ENCODE peak calls at places on chromosomes 6 and 20, in ten cellular contexts. X is K562, V is breast epithelium, D is suprapubic skin, T is GM12878, Z is GM23338, B is stomach, U is prostate gland, P is HCT116, S is SK-N-SH. A is an unnamed sample.

GRCh38 chr6:119467478-119468081 is 118.0 kb upstream of the MAN1A1 start:
- DNase-seq in X (no peak), V (no peak), D (no peak), T (no peak), Z (no peak), B (no peak), U (no peak), P (no peak), S (no peak), A (no peak)

GRCh38 chr6:168756009-168756634 is 315.1 kb downstream of the SMOC2 start:
- DNase-seq in X (no peak), V (no peak), D (no peak), T (no peak), Z (peak; percentile 26), B (no peak), U (no peak), P (no peak), S (no peak), A (no peak)

GRCh38 chr20:33460711-33461110 is 17.1 kb upstream of the SNTA1 start:
- DNase-seq in X (no peak), V (no peak), D (no peak), T (no peak), Z (no peak), B (no peak), U (no peak), P (no peak), S (no peak), A (no peak)

GRCh38 chr6:2877057-2877882 is 25.8 kb downstream of the SERPINB9 start:
- DNase-seq in X (no peak), V (no peak), D (no peak), T (no peak), Z (no peak), B (no peak), U (no peak), P (no peak), S (no peak), A (no peak)

GRCh38 chr6:106799008-106799952 is 169.9 kb downstream of the QRSL1 start:
- DNase-seq in X (no peak), V (peak; percentile 54), D (no peak), T (peak; percentile 25), Z (no peak), B (no peak), U (no peak), P (no peak), S (no peak), A (no peak)

GRCh38 chr20:45354423-45355208 is 6.4 kb upstream of the SDC4 start:
- DNase-seq in X (no peak), V (no peak), D (no peak), T (no peak), Z (no peak), B (no peak), U (no peak), P (no peak), S (no peak), A (no peak)

GRCh38 chr20:10919549-10920140 is 245.8 kb upstream of the JAG1 start:
- DNase-seq in X (no peak), V (no peak), D (no peak), T (no peak), Z (no peak), B (no peak), U (no peak), P (no peak), S (no peak), A (peak; percentile 64)

GRCh38 chr6:110495949-110496348 is 19.5 kb upstream of the SLC22A16 start:
- DNase-seq in X (no peak), V (no peak), D (no peak), T (no peak), Z (no peak), B (no peak), U (no peak), P (no peak), S (no peak), A (no peak)

GRCh38 chr20:58743929-58744534 is 51.4 kb downstream of the NPEPL1 start:
- DNase-seq in X (no peak), V (no peak), D (no peak), T (no peak), Z (no peak), B (no peak), U (no peak), P (no peak), S (no peak), A (no peak)
- H3K27me3 ChIP-seq in X (no peaks in the 10 kb centered on the region), V (peaks cover 25% of the 10 kb centered on the region), D (peaks cover 52% of the 10 kb centered on the region), T (no peaks in the 10 kb centered on the region), Z (peaks cover 5% of the 10 kb centered on the region), B (peaks cover 53% of the 10 kb centered on the region), U (no peaks in the 10 kb centered on the region), P (peaks cover 33% of the 10 kb centered on the region), S (peaks cover 14% of the 10 kb centered on the region), A (no peaks in the 10 kb centered on the region)

GRCh38 chr6:90159452-90159851 is 137.2 kb downstream of the BACH2 start:
- DNase-seq in X (no peak), V (no peak), D (no peak), T (no peak), Z (no peak), B (no peak), U (no peak), P (no peak), S (peak; percentile 34), A (no peak)
- H3K4me1 ChIP-seq in X (peaks cover 27% of the 10 kb centered on the region), V (no peaks in the 10 kb centered on the region), D (no peaks in the 10 kb centered on the region), T (no peaks in the 10 kb centered on the region), Z (no peaks in the 10 kb centered on the region), B (peaks cover 5% of the 10 kb centered on the region), U (no peaks in the 10 kb centered on the region), P (peaks cover 15% of the 10 kb centered on the region), S (peaks cover 25% of the 10 kb centered on the region), A (no peaks in the 10 kb centered on the region)

GRCh38 chr6:82881519-82881918 is 184.1 kb downstream of the UBE3D start:
- DNase-seq in X (no peak), V (no peak), D (no peak), T (no peak), Z (no peak), B (no peak), U (no peak), P (no peak), S (no peak), A (no peak)

GRCh38 chr6:82875573-82876185 is 190.0 kb downstream of the UBE3D start:
- DNase-seq in X (peak; percentile 19), V (no peak), D (no peak), T (no peak), Z (no peak), B (no peak), U (no peak), P (peak; percentile 85), S (no peak), A (no peak)

GRCh38 chr6:82874867-82875266 is 190.8 kb downstream of the UBE3D start:
- DNase-seq in X (no peak), V (no peak), D (no peak), T (no peak), Z (no peak), B (no peak), U (no peak), P (no peak), S (no peak), A (no peak)

GRCh38 chr6:82878812-82879211 is 186.8 kb downstream of the UBE3D start:
- DNase-seq in X (no peak), V (no peak), D (no peak), T (no peak), Z (no peak), B (no peak), U (no peak), P (no peak), S (no peak), A (no peak)

DNA sequence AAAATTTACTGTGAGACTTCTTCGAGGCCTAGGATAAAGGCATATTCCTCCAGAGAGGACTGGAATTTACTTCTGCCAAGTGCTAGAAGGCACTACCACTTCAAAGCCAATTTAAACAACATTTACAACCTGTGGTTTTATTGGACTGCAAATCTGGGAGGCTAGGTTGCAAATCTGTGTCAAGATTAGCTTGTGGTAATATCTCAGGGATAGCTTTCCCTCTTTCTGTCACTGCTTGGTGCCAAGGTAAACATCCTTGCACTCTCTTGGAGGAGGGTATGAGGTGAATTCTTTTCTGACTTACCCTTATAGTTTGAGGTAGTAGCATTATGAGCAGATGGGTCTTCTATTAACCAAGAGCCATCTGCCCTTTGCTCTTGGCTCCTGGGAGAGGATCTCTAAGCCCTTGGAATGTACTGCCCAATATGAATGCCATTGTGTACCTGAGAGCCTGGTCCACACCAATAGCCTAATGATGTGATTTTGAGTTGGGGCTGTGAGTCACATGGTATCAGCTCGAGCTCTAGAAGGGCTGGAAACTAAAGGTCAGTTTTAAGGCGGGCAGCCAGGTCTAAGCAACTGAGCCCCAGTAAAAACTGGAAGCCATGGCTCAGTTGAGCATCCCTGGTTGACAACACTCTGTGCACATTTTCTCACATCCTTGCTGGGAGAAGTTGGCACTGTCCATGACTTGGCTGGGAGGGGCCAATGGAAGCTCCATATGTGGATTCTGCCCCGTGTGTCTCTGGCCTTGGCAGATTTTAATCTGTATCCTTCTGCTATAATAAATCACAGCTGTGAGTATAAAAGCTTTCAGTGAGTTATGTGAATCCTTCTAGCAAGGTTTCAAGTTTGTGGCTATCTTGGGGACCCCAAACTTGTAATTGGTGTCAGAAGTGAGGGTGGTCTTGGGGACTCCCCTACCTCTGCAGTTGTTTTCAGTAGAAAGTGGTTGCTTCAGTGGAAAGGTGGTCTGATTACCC is 188.1 kb downstream of the UBE3D start:
- DNase-seq in X (no peak), V (no peak), D (no peak), T (no peak), Z (no peak), B (no peak), U (peak; percentile 59), P (peak; percentile 54), S (peak; percentile 19), A (no peak)
- TF ChIP-seq POLR2AphosphoS5 in X (no peak), V (no peak), D (no peak), T (no peak), Z (no peak), B (no peak), U (peak; percentile 94), P (no peak), S (no peak), A (no peak)

GRCh38 chr6:19723533-19723932 is 113.6 kb upstream of the ID4 start:
- DNase-seq in X (no peak), V (no peak), D (no peak), T (no peak), Z (no peak), B (no peak), U (no peak), P (no peak), S (no peak), A (no peak)

GRCh38 chr6:19714415-19715165 is 122.6 kb upstream of the ID4 start:
- DNase-seq in X (no peak), V (no peak), D (no peak), T (no peak), Z (no peak), B (no peak), U (no peak), P (no peak), S (no peak), A (no peak)

GRCh38 chr6:19715166-19715558 is 122.0 kb upstream of the ID4 start:
- DNase-seq in X (no peak), V (no peak), D (no peak), T (no peak), Z (peak; percentile 41), B (no peak), U (no peak), P (no peak), S (no peak), A (no peak)

GRCh38 chr6:19713984-19714383 is 123.2 kb upstream of the ID4 start:
- DNase-seq in X (no peak), V (no peak), D (no peak), T (no peak), Z (no peak), B (no peak), U (no peak), P (no peak), S (no peak), A (no peak)

DNA sequence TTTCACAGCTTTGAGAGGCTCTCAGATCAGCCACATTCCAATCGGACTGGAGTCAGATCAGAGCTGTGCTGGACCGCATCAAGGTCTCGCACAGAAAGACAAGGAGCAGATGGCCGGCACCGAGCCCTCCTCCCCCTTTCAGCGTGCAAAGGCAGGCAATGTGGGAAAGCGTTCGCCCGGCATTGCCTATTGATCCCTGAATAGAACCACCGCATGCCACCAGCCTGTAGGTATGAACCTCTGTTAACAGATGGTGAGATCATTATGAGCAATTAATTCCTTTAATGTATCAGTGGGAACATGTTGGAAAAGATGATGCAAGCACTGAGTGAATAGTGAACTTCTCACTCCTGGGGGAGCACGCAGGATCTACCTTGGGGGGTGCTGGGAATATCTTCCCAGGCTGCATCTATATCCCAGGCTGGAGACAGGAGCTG is 117.5 kb upstream of the ID4 start:
- DNase-seq in X (no peak), V (no peak), D (no peak), T (no peak), Z (peak; percentile 76), B (no peak), U (no peak), P (no peak), S (peak; percentile 15), A (no peak)
- H3K27me3 ChIP-seq in X (no peaks in the 10 kb centered on the region), V (no peaks in the 10 kb centered on the region), D (no peaks in the 10 kb centered on the region), T (no peaks in the 10 kb centered on the region), Z (no peaks in the 10 kb centered on the region), B (no peaks in the 10 kb centered on the region), U (no peaks in the 10 kb centered on the region), P (no peaks in the 10 kb centered on the region), S (no peaks in the 10 kb centered on the region), A (no peaks in the 10 kb centered on the region)

A was measured in sigmoid colon.